ENCODE peak calls at places on chromosomes 5 and 9, in six cellular contexts. I, F, P, E, X and C are unnamed samples.

GRCh38 chr9:130327781-130328348 is 62.3 kb downstream of the HMCN2 start:
- DNase-seq in X (no peak), E (peak), P (peak), I (peak), F (no peak), C (no peak)

GRCh38 chr5:142323480-142324376 is 1.1 kb downstream of the SPRY4 start:
- DNase-seq in F (no peak), I (peak), P (peak), E (peak), X (no peak), C (peak)

GRCh38 chr9:116546711-116547581 is 140.2 kb upstream of the TRIM32 start:
- DNase-seq in I (peak), P (peak), X (no peak), E (no peak), F (no peak), C (no peak)

GRCh38 chr5:123087173-123088030 is 1.6 kb upstream of the PRDM6 start:
- DNase-seq in P (peak), F (peak), I (no peak), X (no peak), E (no peak), C (no peak)

GRCh38 chr5:1011741-1012315 is 3.2 kb downstream of the NKD2 start:
- DNase-seq in I (no peak), X (no peak), E (no peak), F (no peak), P (no peak), C (no peak)

GRCh38 chr5:95808686-95809413 is 13.7 kb downstream of the GLRX start:
- DNase-seq in X (no peak), I (peak), F (no peak), P (peak), E (no peak), C (no peak)

GRCh38 chr5:21802100-21802499 is 1051.0 kb downstream of the CDH12 start:
- DNase-seq in P (no peak), E (no peak), F (no peak), I (no peak), X (no peak), C (no peak)

GRCh38 chr5:111722016-111722591 is 34.9 kb downstream of the NREP start:
- DNase-seq in P (peak), I (no peak), X (no peak), E (no peak), F (no peak), C (no peak)

GRCh38 chr9:79974806-79975422 is 403.1 kb downstream of the TLE4 start:
- DNase-seq in F (peak), X (peak), P (no peak), E (no peak), I (no peak), C (peak)

GRCh38 chr9:110844121-110844520 is 175.5 kb downstream of the MUSK start:
- DNase-seq in F (no peak), E (no peak), P (no peak), X (no peak), I (peak), C (no peak)

GRCh38 chr5:179317411-179318192 is 27.7 kb downstream of the ADAMTS2 start:
- DNase-seq in P (no peak), E (no peak), I (no peak), F (no peak), X (no peak), C (no peak)

GRCh38 chr9:137988051-137988450 is 110.5 kb downstream of the CACNA1B start:
- DNase-seq in P (no peak), E (no peak), X (no peak), F (no peak), I (no peak), C (no peak)

GRCh38 chr5:91928751-91929521 is 545.8 kb upstream of the ARRDC3 start:
- DNase-seq in E (no peak), F (peak), P (peak), I (peak), X (no peak), C (no peak)

GRCh38 chr5:9596256-9596655 is 33.9 kb downstream of the TAS2R1 start:
- DNase-seq in E (no peak), P (no peak), F (no peak), X (no peak), I (no peak), C (no peak)

GRCh38 chr5:15013654-15014463 is 142.3 kb upstream of the ANKH start:
- DNase-seq in P (peak), X (no peak), F (peak), E (no peak), I (peak), C (peak)

GRCh38 chr9:127944586-127945218 is 7.0 kb upstream of the DPM2 start:
- DNase-seq in F (no peak), P (no peak), E (no peak), I (no peak), X (no peak), C (no peak)

GRCh38 chr5:33969572-33970452 is 14.7 kb downstream of the SLC45A2 start:
- DNase-seq in E (no peak), I (peak), X (peak), P (peak), F (peak), C (peak)

GRCh38 chr5:43037929-43038510 is 2.1 kb downstream of the ANXA2R start:
- DNase-seq in F (peak), I (peak), E (no peak), X (no peak), P (peak), C (no peak)

GRCh38 chr5:141845371-141845821 is 32.8 kb downstream of the PCDH1 start:
- DNase-seq in E (no peak), X (peak), P (no peak), I (no peak), F (peak), C (no peak)

GRCh38 chr5:180070726-180071417 is 687 bp downstream of the RNF130 start:
- DNase-seq in P (peak), F (peak), I (peak), E (peak), X (no peak), C (no peak)

GRCh38 chr5:16980983-16981382 is 44.9 kb upstream of the MYO10 start:
- DNase-seq in E (no peak), F (no peak), P (peak), X (no peak), I (peak), C (no peak)

DNA sequence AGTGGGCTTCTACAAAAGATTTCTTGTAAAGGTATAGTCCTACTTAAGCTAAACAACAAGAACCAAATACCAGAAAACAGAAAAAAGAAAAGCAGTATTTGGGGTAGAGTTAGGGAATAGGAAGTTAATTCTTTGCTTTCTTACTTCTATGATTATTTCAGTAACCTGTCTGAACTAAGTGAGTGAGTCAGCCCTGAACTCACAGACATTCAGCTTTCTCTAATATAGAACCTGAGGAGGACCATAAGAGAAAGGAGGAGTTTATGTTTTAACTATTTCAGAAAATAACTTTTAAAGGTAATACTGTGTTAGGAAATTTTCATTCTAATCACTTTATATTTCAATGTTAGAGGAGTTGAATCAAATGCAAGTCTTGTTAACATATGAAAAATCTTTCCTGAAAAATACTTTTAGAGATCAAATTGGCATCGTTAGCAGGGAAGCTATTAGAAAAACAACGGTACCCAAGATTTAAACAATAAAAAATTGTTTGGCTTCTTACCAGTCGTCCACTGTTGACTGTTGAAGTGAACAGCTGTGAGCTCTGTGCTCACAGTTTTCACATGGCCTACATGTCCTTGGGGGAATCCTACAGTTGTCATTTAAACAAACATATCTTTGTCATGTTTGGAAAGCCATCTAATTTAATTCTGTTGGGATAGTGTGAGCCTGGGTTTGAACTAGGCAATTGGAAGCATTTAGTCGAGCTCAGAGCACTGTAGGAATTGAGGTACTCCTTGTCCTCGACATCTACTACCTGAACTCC is 19.9 kb upstream of the ZFAND5 start:
- DNase-seq in X (no peak), P (peak), E (no peak), I (peak), F (no peak), C (no peak)
- H3K9ac ChIP-seq in X (no peak), P (no peak), E (no peak), I (no peak), F (no peak), C (no peak)

DNA sequence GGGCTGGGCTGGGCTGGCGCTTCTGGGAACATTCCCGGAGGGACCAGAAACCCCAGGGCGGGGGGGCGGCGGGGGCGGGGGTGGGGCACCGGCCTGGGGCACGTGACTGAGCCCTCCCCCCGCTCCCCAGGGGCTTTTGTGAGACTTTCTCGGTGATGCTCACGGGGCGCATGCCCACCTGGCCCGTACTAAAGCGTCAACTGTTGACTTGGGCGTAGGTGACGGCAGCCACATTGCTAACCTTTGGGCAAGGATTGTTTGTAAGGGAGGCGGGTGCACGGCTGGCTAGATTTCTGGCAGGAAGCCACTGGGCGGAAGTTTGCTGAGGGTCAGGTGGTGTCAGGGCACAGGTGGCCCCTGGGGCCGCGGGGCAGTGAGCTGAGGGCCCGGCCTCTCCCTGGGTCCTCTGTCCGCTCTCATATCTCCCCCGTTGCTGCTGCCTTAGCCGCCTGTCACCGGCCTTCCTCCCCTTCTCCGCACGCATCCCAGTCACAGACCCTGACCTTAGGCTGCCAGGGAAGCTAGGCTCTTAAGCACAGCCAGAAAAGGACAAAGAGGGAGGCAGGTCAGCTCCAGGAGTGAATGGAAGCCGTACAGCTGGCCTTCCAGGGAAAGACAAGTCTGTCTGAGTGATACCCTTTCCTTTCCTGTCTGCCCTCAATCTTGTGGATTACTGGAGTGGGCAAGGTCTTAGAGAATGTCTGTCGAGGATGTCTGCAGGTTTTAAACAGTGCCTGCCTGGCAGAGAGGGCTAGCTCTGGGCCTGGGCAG is 812 bp downstream of the CACFD1 start:
- DNase-seq in X (peak), E (peak), F (peak), P (peak), I (no peak), C (peak)
- H3K18ac ChIP-seq in X (no peak), E (no peak), F (no peak), P (peak), I (peak), C (peak)

DNA sequence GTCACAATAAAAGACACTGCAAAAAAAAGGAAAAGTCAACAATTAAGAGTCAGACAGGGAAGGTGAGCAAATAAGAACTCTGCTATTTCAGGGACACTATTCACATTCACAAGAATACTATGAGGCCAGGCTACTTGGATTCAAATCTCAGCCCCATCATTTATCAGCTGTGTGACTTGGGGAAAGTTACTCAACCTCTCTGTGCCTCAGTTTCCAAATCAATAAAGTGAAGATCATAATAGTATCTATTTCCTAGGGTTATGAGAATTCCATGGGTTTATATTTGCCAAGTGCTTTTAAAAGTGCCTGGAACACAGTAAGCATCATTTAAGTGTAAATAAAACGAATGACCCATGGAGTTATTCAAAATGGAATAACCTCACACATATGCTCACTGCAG is 56.4 kb downstream of the ALDH7A1 start:
- DNase-seq in P (no peak), F (no peak), E (no peak), I (no peak), X (no peak), C (no peak)
- H3K27ac ChIP-seq in P (no peak), F (no peak), E (no peak), I (no peak), X (no peak), C (no peak)

GRCh38 chr5:83072946-83073345 is 4.2 kb downstream of the TMEM167A start:
- DNase-seq in X (no peak), F (no peak), P (no peak), I (no peak), E (no peak), C (no peak)

GRCh38 chr5:83066548-83067110 is 10.6 kb downstream of the TMEM167A start:
- DNase-seq in I (no peak), E (no peak), F (peak), P (no peak), X (no peak), C (peak)

GRCh38 chr5:83069406-83069805 is 7.8 kb downstream of the TMEM167A start:
- DNase-seq in X (no peak), E (no peak), P (no peak), I (peak), F (no peak), C (no peak)

GRCh38 chr5:83076742-83077661 is at the start of the genes TMEM167A and XRCC4:
- DNase-seq in I (peak), E (peak), X (peak), P (peak), F (peak), C (peak)

DNA sequence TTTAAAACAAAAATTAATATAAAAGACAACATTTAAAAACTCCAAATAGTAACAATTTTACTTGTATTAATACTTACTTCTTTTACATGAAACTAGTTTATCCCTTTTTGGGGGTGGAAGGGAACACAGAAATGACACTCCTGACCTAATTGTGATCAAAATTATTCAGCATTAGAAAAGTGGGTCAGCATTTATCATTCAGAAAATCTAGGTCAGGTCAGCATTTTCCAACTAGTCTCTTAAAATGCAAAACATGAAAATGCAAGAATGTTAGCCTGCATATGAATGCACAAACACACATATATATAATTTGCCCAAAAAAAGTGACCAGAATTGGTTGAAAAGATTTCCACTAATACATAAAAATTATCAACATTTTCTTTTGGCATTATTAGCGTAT is 5.9 kb downstream of the TMEM167A start:
- DNase-seq in F (no peak), P (no peak), E (no peak), I (no peak), X (no peak), C (no peak)
- H3K9ac ChIP-seq in F (no peak), P (no peak), E (no peak), I (no peak), X (peak), C (no peak)

GRCh38 chr9:82880353-82880752 is 182.6 kb downstream of the RASEF start:
- DNase-seq in I (no peak), E (no peak), F (no peak), P (no peak), X (no peak), C (no peak)

GRCh38 chr9:82882744-82883143 is 180.2 kb downstream of the RASEF start:
- DNase-seq in I (no peak), P (peak), E (no peak), F (peak), X (no peak), C (no peak)

GRCh38 chr9:82883436-82883835 is 179.5 kb downstream of the RASEF start:
- DNase-seq in I (no peak), P (no peak), X (peak), E (no peak), F (peak), C (no peak)

DNA sequence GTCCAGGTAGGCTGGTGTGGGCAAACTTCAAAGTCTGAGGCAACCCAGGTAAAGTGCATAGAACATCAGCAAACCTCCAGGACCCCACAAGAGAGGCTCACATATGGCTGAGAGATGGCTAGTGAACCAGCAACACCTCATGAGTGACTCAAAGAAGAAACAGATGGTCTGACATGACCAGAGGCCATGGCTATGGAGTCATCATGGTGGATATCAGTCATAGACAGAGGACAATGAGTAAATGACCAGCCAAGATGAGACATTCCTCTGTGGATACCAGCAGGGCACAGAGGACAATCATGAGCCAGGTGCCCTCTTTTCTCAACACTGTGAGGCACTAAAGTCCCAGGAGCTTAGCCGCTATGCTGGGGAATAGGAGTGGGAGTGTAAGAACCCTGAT is 180.8 kb downstream of the RASEF start:
- DNase-seq in X (no peak), E (peak), I (peak), P (peak), F (peak), C (no peak)
- H3K18ac ChIP-seq in X (no peak), E (peak), I (no peak), P (peak), F (peak), C (no peak)

GRCh38 chr9:93134018-93134739 is at the start of gene NINJ1:
- DNase-seq in X (peak), F (peak), P (peak), E (peak), I (peak), C (peak)
- H3K27ac ChIP-seq in X (no peak), F (peak), P (peak), E (peak), I (peak), C (peak)